ENCODE peak calls at places on chromosomes 6 and 20, in nine cellular contexts. K is HFFc6, O is NCI-H1105, C is NCI-H460, M is GM20000, V is endothelial cell, A is astrocyte, T is cardiac fibroblast, I is left ventricle myocardium inferior. D is an unnamed sample.

GRCh38 chr6:90295854-90296345 is 743 bp downstream of the BACH2 start:
- DNase-seq in K (peak), O (peak), C (peak), M (peak), V (peak), A (peak), T (peak), I (peak), D (peak)

GRCh38 chr6:118893095-118893881 is 664 bp upstream of the ASF1A start:
- DNase-seq in K (peak), O (peak), C (no peak), M (peak), V (peak), A (peak), T (peak), I (no peak), D (no peak)

GRCh38 chr6:40474937-40475336 is 112.2 kb downstream of the LRFN2 start:
- DNase-seq in K (no peak), O (no peak), C (no peak), M (no peak), V (no peak), A (no peak), T (no peak), I (no peak), D (no peak)

GRCh38 chr6:134436950-134437349 is 119.0 kb upstream of the SGK1 start:
- DNase-seq in K (no peak), O (no peak), C (no peak), M (no peak), V (no peak), A (peak), T (peak), I (no peak), D (no peak)

GRCh38 chr6:3561745-3562144 is 104.9 kb upstream of the SLC22A23 start:
- DNase-seq in K (no peak), O (peak), C (peak), M (no peak), V (peak), A (no peak), T (peak), I (no peak), D (peak)

GRCh38 chr20:48002517-48002970 is 217.3 kb upstream of the SULF2 start:
- DNase-seq in K (no peak), O (no peak), C (no peak), M (peak), V (no peak), A (no peak), T (no peak), I (no peak), D (no peak)

GRCh38 chr6:21264288-21264818 is 329.2 kb upstream of the SOX4 start:
- DNase-seq in K (no peak), O (peak), C (no peak), M (peak), V (no peak), A (no peak), T (no peak), I (no peak), D (no peak)

GRCh38 chr20:35315199-35316020 is 23.2 kb upstream of the FAM83C start:
- DNase-seq in K (peak), O (no peak), C (no peak), M (no peak), V (no peak), A (no peak), T (peak), I (no peak), D (no peak)

GRCh38 chr6:151443911-151444621 is 7.9 kb downstream of the RMND1 start:
- DNase-seq in K (no peak), O (no peak), C (no peak), M (no peak), V (no peak), A (peak), T (no peak), I (no peak), D (no peak)

GRCh38 chr6:42899871-42900270 is 16.0 kb upstream of the PTCRA start:
- DNase-seq in K (no peak), O (no peak), C (no peak), M (no peak), V (no peak), A (no peak), T (peak), I (peak), D (no peak)

GRCh38 chr6:156658186-156658585 is 119.0 kb upstream of the ARID1B start:
- DNase-seq in K (peak), O (peak), C (no peak), M (no peak), V (no peak), A (peak), T (peak), I (no peak), D (no peak)

GRCh38 chr20:36460648-36461599 is 80.4 kb upstream of the MYL9 start:
- DNase-seq in K (peak), O (peak), C (peak), M (peak), V (peak), A (peak), T (peak), I (peak), D (peak)

GRCh38 chr6:16243055-16243454 is 4.7 kb downstream of the GMPR start:
- DNase-seq in K (peak), O (no peak), C (no peak), M (no peak), V (no peak), A (peak), T (peak), I (peak), D (no peak)

D was measured in T47D.